ENCODE peak calls at places on chromosomes 16 and 17, in nine cellular contexts. W, F, M, Y, S, O, V, L and Z are unnamed samples.

GRCh38 chr17:73760186-73760758 is 116.0 kb upstream of the SDK2 start:
- DNase-seq in V (no peak), Y (peak), L (no peak), O (no peak), M (no peak), W (no peak), S (peak), F (peak), Z (no peak)

GRCh38 chr17:48611213-48611612 is 396 bp upstream of the HOXB7 start:
- DNase-seq in Y (peak), F (no peak), W (no peak), S (no peak), V (no peak), O (no peak), L (no peak), M (no peak), Z (peak)

GRCh38 chr16:50501251-50501650 is 46.9 kb upstream of the NKD1 start:
- DNase-seq in O (peak), L (no peak), Y (no peak), S (no peak), M (no peak), W (no peak), V (no peak), F (no peak), Z (no peak)

GRCh38 chr16:35339337-35339736 is 1879.9 kb downstream of the TP53TG3F start:
- DNase-seq in Y (no peak), O (no peak), V (no peak), F (no peak), M (no peak), S (no peak), L (no peak), W (no peak), Z (no peak)

GRCh38 chr16:53068423-53068833 is 13.6 kb downstream of the CHD9 start:
- DNase-seq in W (no peak), V (no peak), M (no peak), O (no peak), F (no peak), Y (no peak), L (no peak), S (no peak), Z (no peak)

GRCh38 chr17:27741361-27741861 is 58.9 kb downstream of the NOS2 start:
- DNase-seq in W (no peak), V (no peak), L (no peak), F (no peak), O (no peak), M (no peak), Y (peak), S (no peak), Z (no peak)

GRCh38 chr16:15057755-15058417 is 2.0 kb upstream of the NTAN1 start:
- DNase-seq in M (no peak), W (no peak), L (no peak), O (no peak), F (no peak), S (no peak), Y (no peak), V (no peak), Z (no peak)

GRCh38 chr17:75588546-75589016 is 981 bp downstream of the MYO15B start:
- DNase-seq in V (no peak), F (no peak), W (no peak), L (no peak), S (no peak), O (peak), M (peak), Y (peak), Z (no peak)

GRCh38 chr17:43676471-43676870 is 14.7 kb upstream of the MEOX1 start:
- DNase-seq in M (no peak), V (peak), F (no peak), W (no peak), O (no peak), L (no peak), S (no peak), Y (no peak), Z (no peak)

GRCh38 chr17:7223375-7223774 is 3.6 kb downstream of the ACADVL start:
- DNase-seq in W (no peak), S (no peak), L (no peak), Y (no peak), O (no peak), M (no peak), F (no peak), V (no peak), Z (no peak)

GRCh38 chr17:38704645-38705522 is at the start of gene MLLT6:
- DNase-seq in V (peak), M (peak), W (no peak), Y (peak), L (peak), S (peak), O (peak), F (peak), Z (peak)

GRCh38 chr16:49589721-49590120 is 216.1 kb downstream of the C16orf78 start:
- DNase-seq in Y (no peak), W (no peak), V (no peak), S (no peak), L (no peak), F (peak), O (no peak), M (peak), Z (peak)

GRCh38 chr16:85210423-85211169 is 98.3 kb upstream of the CIBAR2 start:
- DNase-seq in Y (no peak), S (no peak), W (peak), F (no peak), M (no peak), O (no peak), L (no peak), V (no peak), Z (no peak)

GRCh38 chr17:71251936-71252335 is 868.9 kb upstream of the SOX9 start:
- DNase-seq in Y (no peak), V (no peak), M (no peak), L (no peak), S (no peak), F (no peak), W (no peak), O (no peak), Z (no peak)

DNA sequence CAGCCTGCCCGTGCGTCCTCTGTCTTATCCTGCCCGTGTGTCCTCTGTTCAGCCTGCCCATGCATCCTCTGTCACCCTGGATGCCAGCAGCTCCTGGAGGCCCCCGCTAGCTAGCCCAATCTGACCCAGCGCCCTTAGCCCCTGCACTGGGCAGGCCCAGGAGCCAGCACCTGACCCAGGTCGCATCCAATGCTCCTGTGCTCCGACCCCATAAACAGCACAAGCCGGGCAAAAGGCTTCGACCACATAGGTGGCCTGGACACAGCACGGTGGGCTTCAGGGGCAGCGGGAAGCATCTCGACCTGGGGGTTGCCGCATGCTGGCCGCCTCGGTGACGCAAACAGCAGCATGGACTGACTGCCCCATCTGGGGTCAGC is 13.1 kb downstream of the CDH15 start:
- DNase-seq in M (no peak), Y (no peak), L (no peak), V (no peak), S (no peak), F (no peak), O (no peak), W (no peak), Z (no peak)
- TF ChIP-seq CTCF in M (no peak), Y (no peak), L (no peak), V (no peak), S (no peak), F (no peak), O (no peak), W (no peak), Z (no peak)

GRCh38 chr16:77951788-77952187 is 70.6 kb upstream of the CLEC3A start:
- DNase-seq in W (no peak), L (no peak), M (no peak), F (peak), O (no peak), Y (no peak), V (no peak), S (no peak), Z (no peak)
- TF ChIP-seq CTCF in W (peak), L (no peak), M (no peak), F (peak), O (no peak), Y (peak), V (no peak), S (peak), Z (peak)

DNA sequence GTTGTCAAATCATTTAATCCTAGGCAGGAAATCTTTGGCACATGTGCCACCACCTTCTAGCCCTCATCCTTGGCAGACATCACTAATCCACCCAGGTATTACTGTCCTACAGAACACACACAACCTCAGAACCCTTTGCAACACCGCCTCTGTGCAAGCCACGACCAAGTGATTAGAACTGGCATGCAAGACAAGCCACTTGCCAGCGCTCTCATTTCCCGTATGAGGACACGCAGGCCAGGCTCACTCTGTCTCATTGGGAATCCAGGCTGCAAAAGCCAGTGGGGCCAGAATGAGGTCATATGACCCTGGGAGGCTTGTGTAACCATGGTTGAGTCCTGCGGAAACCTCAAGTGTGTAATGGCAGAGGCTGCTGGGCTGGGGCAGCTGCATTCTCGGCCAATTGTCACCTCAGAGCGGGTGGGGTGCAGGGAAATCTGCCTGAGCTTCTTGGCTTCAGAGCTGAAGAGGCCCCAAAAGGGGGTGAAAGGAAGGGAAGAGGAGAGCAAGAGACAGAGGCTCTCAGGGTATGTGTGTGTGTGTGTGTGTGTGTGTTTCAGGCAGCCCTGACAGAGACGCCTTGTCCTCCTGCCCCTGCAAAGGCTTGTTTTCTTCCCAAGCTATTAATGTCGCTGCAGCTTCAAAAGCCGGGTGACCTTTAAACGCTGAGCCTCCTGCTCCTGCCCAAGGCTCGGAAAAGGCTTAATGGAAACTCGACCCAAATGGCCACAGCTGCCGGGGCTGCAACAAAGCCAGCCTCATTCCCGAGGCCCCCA is 43.2 kb upstream of the MRPS23 start:
- DNase-seq in S (peak), W (peak), M (peak), Y (peak), L (no peak), O (peak), F (peak), V (peak), Z (no peak)
- TF ChIP-seq CTCF in S (peak), W (no peak), M (no peak), Y (no peak), L (no peak), O (peak), F (no peak), V (no peak), Z (no peak)

DNA sequence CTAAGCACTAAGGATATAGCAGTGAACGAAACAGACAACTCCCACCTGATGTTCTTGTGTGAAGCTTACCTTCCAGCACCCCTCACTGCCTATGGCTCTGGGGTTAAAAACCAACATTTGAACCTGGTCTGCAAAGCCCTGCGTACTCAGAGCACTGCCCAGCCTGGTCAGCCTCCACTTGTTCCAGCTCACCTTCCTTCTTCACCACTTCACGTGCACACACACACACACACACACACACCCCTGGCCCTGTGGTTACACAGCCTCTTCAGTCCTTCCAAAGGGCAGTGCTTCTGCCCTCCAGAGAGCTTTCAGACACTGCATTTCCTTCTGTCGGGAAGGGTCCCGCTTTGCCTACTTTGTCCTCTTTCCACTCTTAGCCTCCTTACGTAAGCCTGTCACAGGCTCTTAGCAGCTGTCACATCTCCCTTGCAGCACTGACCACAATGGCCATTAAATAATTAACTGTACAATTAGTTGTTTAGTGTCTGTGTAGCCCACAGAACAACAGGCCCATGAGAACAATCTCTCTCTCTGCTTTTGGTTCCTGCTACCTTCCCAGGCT is 9.6 kb upstream of the TMEM220 start:
- DNase-seq in W (no peak), S (no peak), F (no peak), Y (no peak), L (no peak), M (peak), V (no peak), O (peak), Z (no peak)
- TF ChIP-seq CTCF in W (no peak), S (no peak), F (no peak), Y (no peak), L (no peak), M (no peak), V (no peak), O (no peak), Z (no peak)

DNA sequence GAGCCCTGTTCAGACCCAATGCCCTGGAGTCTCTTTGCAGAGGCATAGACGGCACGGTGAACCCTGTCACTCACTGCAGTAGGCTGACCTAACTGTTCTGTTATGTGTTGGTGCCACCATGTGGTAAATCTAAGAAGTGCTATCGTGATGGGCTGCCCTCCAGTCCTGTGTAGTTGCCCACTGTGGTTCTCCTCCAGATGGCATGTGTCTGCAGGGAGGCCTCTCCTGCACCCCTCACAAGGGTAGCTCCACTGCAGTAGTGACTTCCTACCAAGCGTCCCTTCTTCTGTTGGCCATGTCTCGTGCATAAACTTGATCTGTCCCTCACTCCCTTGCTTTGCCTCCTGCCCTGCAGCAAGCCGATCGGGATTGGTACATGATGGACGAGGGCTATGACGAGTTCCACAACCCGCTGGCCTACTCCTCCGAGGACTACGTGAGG is 5.8 kb downstream of the DHX38 start:
- DNase-seq in Y (no peak), O (no peak), W (no peak), L (no peak), V (peak), M (no peak), F (peak), S (peak), Z (peak)
- TF ChIP-seq CTCF in Y (peak), O (peak), W (peak), L (no peak), V (peak), M (no peak), F (peak), S (peak), Z (peak)

GRCh38 chr17:77859035-77859360 is 99.5 kb upstream of the TNRC6C start:
- DNase-seq in V (no peak), O (no peak), Y (peak), S (no peak), F (no peak), L (no peak), M (no peak), W (no peak), Z (no peak)
- TF ChIP-seq CTCF in V (no peak), O (no peak), Y (no peak), S (no peak), F (no peak), L (no peak), M (no peak), W (no peak), Z (no peak)

DNA sequence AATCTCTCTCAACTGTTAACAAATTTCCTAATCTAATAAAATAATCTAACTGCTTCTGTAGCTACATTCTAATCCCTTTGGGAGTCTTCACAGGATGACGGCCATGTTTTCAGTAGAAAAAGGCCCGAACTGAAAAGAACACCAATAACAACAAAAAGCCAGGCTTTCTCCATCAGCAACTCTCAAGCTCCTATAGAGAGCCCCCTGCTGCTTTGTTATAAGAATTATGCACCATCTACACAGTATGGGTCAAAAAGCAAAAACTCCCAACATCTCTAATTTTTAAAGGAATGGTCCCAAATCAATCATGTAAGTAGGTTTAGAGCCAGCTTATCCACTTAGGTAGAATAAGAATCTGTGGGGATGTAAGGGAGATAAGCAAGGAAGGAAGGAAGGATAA is 163.6 kb upstream of the C17orf78 start:
- DNase-seq in V (no peak), Y (no peak), M (no peak), S (no peak), L (no peak), F (peak), O (no peak), W (no peak), Z (no peak)
- TF ChIP-seq CTCF in V (no peak), Y (no peak), M (no peak), S (no peak), L (no peak), F (no peak), O (no peak), W (peak), Z (no peak)

GRCh38 chr16:87953308-87954208 is 2.3 kb downstream of the BANP start:
- DNase-seq in Y (peak), W (no peak), M (no peak), S (no peak), F (no peak), O (no peak), L (no peak), V (no peak), Z (no peak)

GRCh38 chr16:87952751-87953150 is 1.5 kb downstream of the BANP start:
- DNase-seq in Y (peak), L (no peak), O (no peak), W (no peak), V (no peak), F (no peak), M (no peak), S (no peak), Z (no peak)

GRCh38 chr16:87950765-87951549 is at the start of gene BANP:
- DNase-seq in V (peak), M (peak), F (peak), S (peak), Y (peak), W (peak), L (peak), O (peak), Z (peak)

GRCh38 chr16:87954361-87954760 is 3.1 kb downstream of the BANP start:
- DNase-seq in V (no peak), O (no peak), F (no peak), W (no peak), L (no peak), S (no peak), M (no peak), Y (no peak), Z (no peak)

GRCh38 chr16:87951550-87952538 is 610 bp downstream of the BANP start:
- DNase-seq in M (no peak), L (no peak), S (peak), O (no peak), V (no peak), W (no peak), Y (peak), F (no peak), Z (no peak)
- TF ChIP-seq CTCF in M (no peak), L (no peak), S (no peak), O (peak), V (no peak), W (peak), Y (no peak), F (peak), Z (no peak)

GRCh38 chr17:10352866-10353265 is 19.9 kb downstream of the MYH13 start:
- DNase-seq in M (no peak), S (no peak), Y (no peak), W (no peak), L (no peak), F (no peak), O (no peak), V (no peak), Z (no peak)

GRCh38 chr17:10360578-10360977 is 12.2 kb downstream of the MYH13 start:
- DNase-seq in V (no peak), L (no peak), Y (no peak), M (no peak), S (no peak), F (no peak), O (no peak), W (no peak), Z (no peak)

DNA sequence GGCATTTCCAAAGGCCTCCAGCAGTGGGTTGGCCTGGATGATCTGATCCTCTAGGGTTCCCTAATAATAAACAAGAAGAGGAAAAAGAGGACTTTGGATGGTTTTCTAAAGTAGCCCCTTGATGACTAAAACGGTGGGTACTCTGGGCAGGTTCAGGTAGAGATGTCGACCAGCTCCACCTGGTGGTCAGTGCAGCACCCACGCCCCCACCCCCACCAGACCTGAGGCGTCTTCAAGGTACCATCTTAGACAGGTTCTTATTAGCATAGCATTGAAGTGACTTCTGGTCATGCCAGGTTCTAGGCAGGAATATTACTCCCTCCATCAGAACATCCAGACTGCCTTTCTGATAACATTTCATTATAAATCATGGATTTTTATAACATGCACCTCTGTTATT is 15.0 kb downstream of the MYH13 start:
- DNase-seq in W (no peak), S (peak), V (no peak), Y (no peak), M (no peak), L (no peak), F (peak), O (no peak), Z (no peak)
- TF ChIP-seq CTCF in W (peak), S (peak), V (no peak), Y (peak), M (no peak), L (no peak), F (peak), O (peak), Z (peak)